ENCODE peak calls at places on chromosomes 6 and 20, in four cellular contexts. One of them, this sample, is unnamed.

GRCh38 chr6:1724616-1725015 is 114.9 kb downstream of the FOXC1 start:
- DNase-seq in heart left ventricle: peak; percentile 63
- DNase-seq in Panc1: no peak
- DNase-seq in HL-60: no peak
- DNase-seq in this sample: no peak

GRCh38 chr20:19462491-19462890 is 250.0 kb downstream of the SLC24A3 start:
- DNase-seq in HL-60: no peak
- DNase-seq in Panc1: no peak
- DNase-seq in heart left ventricle: no peak
- DNase-seq in this sample: no peak

GRCh38 chr20:461254-462198 is 807 bp downstream of the TBC1D20 start:
- DNase-seq in HL-60: no peak
- DNase-seq in heart left ventricle: peak; percentile 68
- DNase-seq in Panc1: no peak
- DNase-seq in this sample: peak; percentile 82

GRCh38 chr6:44499609-44500008 is 112.1 kb downstream of the CDC5L start:
- DNase-seq in heart left ventricle: no peak
- DNase-seq in HL-60: no peak
- DNase-seq in Panc1: no peak
- DNase-seq in this sample: peak; percentile 57

GRCh38 chr6:137892271-137892708 is 25.2 kb downstream of the TNFAIP3 start:
- DNase-seq in HL-60: no peak
- DNase-seq in heart left ventricle: no peak
- DNase-seq in Panc1: no peak
- DNase-seq in this sample: no peak

GRCh38 chr20:6562111-6562510 is 205.4 kb upstream of the BMP2 start:
- DNase-seq in HL-60: no peak
- DNase-seq in Panc1: peak; percentile 15
- DNase-seq in heart left ventricle: no peak
- DNase-seq in this sample: no peak

GRCh38 chr6:30834643-30835042 is 49.7 kb upstream of the DDR1 start:
- DNase-seq in heart left ventricle: no peak
- DNase-seq in HL-60: no peak
- DNase-seq in Panc1: no peak
- DNase-seq in this sample: no peak

GRCh38 chr6:37882724-37883413 is 63.3 kb downstream of the ZFAND3 start:
- DNase-seq in Panc1: no peak
- DNase-seq in heart left ventricle: no peak
- DNase-seq in HL-60: no peak
- DNase-seq in this sample: no peak

GRCh38 chr6:84093405-84094049 is 60.0 kb downstream of the MRAP2 start:
- DNase-seq in HL-60: peak; percentile 83
- DNase-seq in Panc1: no peak
- DNase-seq in heart left ventricle: no peak
- DNase-seq in this sample: no peak

GRCh38 chr6:97586344-97586743 is 303.3 kb upstream of the MMS22L start:
- DNase-seq in heart left ventricle: no peak
- DNase-seq in Panc1: no peak
- DNase-seq in HL-60: no peak
- DNase-seq in this sample: no peak

GRCh38 chr6:79421707-79422484 is 115.3 kb downstream of the LCA5 start:
- DNase-seq in Panc1: no peak
- DNase-seq in HL-60: no peak
- DNase-seq in heart left ventricle: peak; percentile 24
- DNase-seq in this sample: no peak

GRCh38 chr6:129050086-129050485 is 167.1 kb downstream of the LAMA2 start:
- DNase-seq in Panc1: no peak
- DNase-seq in heart left ventricle: no peak
- DNase-seq in HL-60: no peak
- DNase-seq in this sample: no peak

GRCh38 chr20:46898433-46898832 is 3.8 kb downstream of the EYA2 start:
- DNase-seq in Panc1: no peak
- DNase-seq in HL-60: no peak
- DNase-seq in heart left ventricle: no peak
- DNase-seq in this sample: no peak

GRCh38 chr6:5175195-5175594 is 85.6 kb downstream of the LYRM4 start:
- DNase-seq in Panc1: no peak
- DNase-seq in heart left ventricle: no peak
- DNase-seq in HL-60: no peak
- DNase-seq in this sample: no peak

GRCh38 chr20:63472159-63472811 is at the start of gene KCNQ2:
- DNase-seq in Panc1: no peak
- DNase-seq in HL-60: no peak
- DNase-seq in heart left ventricle: no peak
- DNase-seq in this sample: no peak

GRCh38 chr20:58458342-58459057 is 56.7 kb downstream of the APCDD1L start:
- DNase-seq in Panc1: no peak
- DNase-seq in HL-60: no peak
- DNase-seq in heart left ventricle: no peak
- DNase-seq in this sample: no peak

GRCh38 chr6:115216835-115217234 is 843.9 kb downstream of the FRK start:
- DNase-seq in Panc1: no peak
- DNase-seq in HL-60: no peak
- DNase-seq in heart left ventricle: no peak
- DNase-seq in this sample: no peak

GRCh38 chr6:106106276-106107042 is 20.3 kb downstream of the PRDM1 start:
- DNase-seq in HL-60: no peak
- DNase-seq in heart left ventricle: no peak
- DNase-seq in Panc1: no peak
- DNase-seq in this sample: no peak

GRCh38 chr6:170080169-170080827 is 210.6 kb downstream of the DLL1 start:
- DNase-seq in heart left ventricle: no peak
- DNase-seq in HL-60: no peak
- DNase-seq in Panc1: no peak
- DNase-seq in this sample: peak; percentile 50

GRCh38 chr6:126107475-126108121 is 121.3 kb downstream of the TRMT11 start:
- DNase-seq in heart left ventricle: no peak
- DNase-seq in HL-60: no peak
- DNase-seq in Panc1: no peak
- DNase-seq in this sample: no peak

GRCh38 chr6:34462561-34462971 is 3.3 kb upstream of the PACSIN1 start:
- DNase-seq in heart left ventricle: peak; percentile 84
- DNase-seq in HL-60: no peak
- DNase-seq in Panc1: no peak
- DNase-seq in this sample: no peak

GRCh38 chr6:23245559-23245958 is 676.2 kb downstream of the HDGFL1 start:
- DNase-seq in HL-60: no peak
- DNase-seq in Panc1: no peak
- DNase-seq in heart left ventricle: no peak
- DNase-seq in this sample: no peak
- H3K27ac ChIP-seq in HL-60: no peak overlapping the region
- H3K27ac ChIP-seq in Panc1: no peak overlapping the region
- H3K27ac ChIP-seq in heart left ventricle: no peak overlapping the region
- H3K27ac ChIP-seq in this sample: no peak overlapping the region

GRCh38 chr6:21586300-21586699 is 7.3 kb upstream of the SOX4 start:
- DNase-seq in Panc1: no peak
- DNase-seq in HL-60: no peak
- DNase-seq in heart left ventricle: no peak
- DNase-seq in this sample: no peak

GRCh38 chr6:21586760-21587181 is 6.8 kb upstream of the SOX4 start:
- DNase-seq in HL-60: no peak
- DNase-seq in heart left ventricle: no peak
- DNase-seq in Panc1: no peak
- DNase-seq in this sample: no peak

GRCh38 chr6:21587925-21588811 is 5.4 kb upstream of the SOX4 start:
- DNase-seq in HL-60: peak; percentile 57
- DNase-seq in Panc1: no peak
- DNase-seq in heart left ventricle: peak; percentile 63
- DNase-seq in this sample: peak; percentile 78

GRCh38 chr6:21588812-21589811 is 4.4 kb upstream of the SOX4 start:
- DNase-seq in Panc1: no peak
- DNase-seq in heart left ventricle: peak; percentile 89
- DNase-seq in HL-60: no peak
- DNase-seq in this sample: peak; percentile 88

DNA sequence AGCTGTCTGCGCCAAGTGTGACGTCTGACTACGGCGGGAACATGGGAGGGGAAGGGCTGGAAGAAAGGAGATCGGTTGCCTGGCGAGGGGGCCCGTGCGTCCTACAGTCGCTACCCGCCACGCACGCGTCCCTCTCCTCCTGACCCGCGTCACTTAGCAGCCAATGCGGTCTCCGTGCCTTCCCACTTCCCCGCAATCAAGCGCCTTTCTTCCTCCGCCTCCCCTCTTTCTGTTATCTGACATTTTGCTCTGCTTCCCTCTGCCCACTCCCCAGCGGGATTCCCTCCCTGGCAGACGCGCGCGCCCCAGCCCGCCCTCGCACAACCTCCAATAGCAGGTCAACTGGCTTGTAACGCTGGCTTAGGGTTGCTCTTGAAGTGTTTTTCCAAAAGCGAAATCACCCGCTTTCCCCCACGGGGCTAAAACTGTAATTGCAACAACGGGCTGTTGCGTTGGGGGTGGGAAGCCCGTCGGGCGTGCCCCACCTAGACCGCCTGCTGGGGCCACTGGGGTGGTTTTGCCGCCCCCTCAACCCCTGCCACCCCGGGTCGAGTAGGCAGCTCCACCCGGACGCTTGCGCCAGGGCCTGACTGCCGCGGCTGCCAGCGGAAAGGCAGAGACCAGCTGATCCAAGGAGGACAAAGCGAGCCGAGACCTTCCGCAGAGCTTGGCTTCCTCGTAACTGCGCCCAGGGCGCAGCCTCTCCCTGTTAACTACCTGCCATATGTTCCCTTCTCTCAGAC is 6.2 kb upstream of the SOX4 start:
- DNase-seq in heart left ventricle: peak; percentile 64
- DNase-seq in HL-60: no peak
- DNase-seq in Panc1: no peak
- DNase-seq in this sample: peak; percentile 80
- TF ChIP-seq CTCF in heart left ventricle: no peak
- TF ChIP-seq CTCF in HL-60: no peak
- TF ChIP-seq CTCF in Panc1: peak; percentile 29
- TF ChIP-seq CTCF in this sample: no peak

GRCh38 chr6:167247814-167248595 is 43.1 kb upstream of the UNC93A start:
- DNase-seq in heart left ventricle: no peak
- DNase-seq in HL-60: no peak
- DNase-seq in Panc1: no peak
- DNase-seq in this sample: no peak

GRCh38 chr6:167255918-167256553 is 35.1 kb upstream of the UNC93A start:
- DNase-seq in heart left ventricle: no peak
- DNase-seq in HL-60: no peak
- DNase-seq in Panc1: no peak
- DNase-seq in this sample: no peak

GRCh38 chr6:167252271-167252670 is 38.8 kb upstream of the UNC93A start:
- DNase-seq in Panc1: no peak
- DNase-seq in HL-60: no peak
- DNase-seq in heart left ventricle: no peak
- DNase-seq in this sample: no peak
- H3K27ac ChIP-seq in Panc1: no peak overlapping the region
- H3K27ac ChIP-seq in HL-60: no peak overlapping the region
- H3K27ac ChIP-seq in heart left ventricle: no peak overlapping the region
- H3K27ac ChIP-seq in this sample: no peak overlapping the region

DNA sequence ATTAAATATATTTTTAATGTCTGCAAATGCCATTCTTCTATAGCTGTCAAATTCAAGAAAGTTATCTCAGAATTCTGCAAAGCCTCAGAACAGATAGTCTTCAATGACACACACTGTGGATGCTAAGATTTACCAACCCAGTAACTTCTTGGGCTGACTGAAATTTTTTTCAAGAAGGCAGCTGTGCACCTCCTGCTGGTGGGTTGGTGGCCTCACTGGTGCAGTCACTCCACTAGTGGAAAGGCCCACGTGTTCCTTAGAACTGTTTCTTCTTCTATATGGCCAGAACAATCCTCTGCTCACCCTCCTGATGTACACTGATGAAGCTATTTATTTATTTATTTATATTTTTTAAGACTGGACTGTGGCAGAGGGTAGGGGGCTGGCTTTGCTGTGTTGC is 28.1 kb upstream of the MTCL3 start:
- DNase-seq in Panc1: no peak
- DNase-seq in HL-60: no peak
- DNase-seq in heart left ventricle: no peak
- DNase-seq in this sample: no peak
- TF ChIP-seq CTCF in Panc1: peak; percentile 34
- TF ChIP-seq CTCF in HL-60: peak; percentile 12
- TF ChIP-seq CTCF in heart left ventricle: no peak
- TF ChIP-seq CTCF in this sample: no peak